ENCODE peak calls at places on chromosomes 16 and 17, in five cellular contexts. D is right atrium auricular region, V is heart right ventricle, U is neural progenitor cell, A is breast epithelium. K is an unnamed sample. For H3K9me3, the result is how much of the 10 kb centered on the place peaks cover.

GRCh38 chr16:65312795-65313194 is 190.9 kb upstream of the CDH11 start:
- DNase-seq in U (no peak), A (no peak), V (no peak), D (no peak), K (no peak)

GRCh38 chr16:4376126-4376819 is 4.6 kb downstream of the VASN start:
- DNase-seq in A (peak), U (peak), V (peak), D (peak), K (peak)

GRCh38 chr16:82630219-82630618 is 3.5 kb downstream of the CDH13 start:
- DNase-seq in U (no peak), D (no peak), A (no peak), V (no peak), K (no peak)

GRCh38 chr16:70576431-70577255 is 53.0 kb downstream of the SF3B3 start:
- DNase-seq in U (no peak), A (no peak), V (no peak), D (no peak), K (no peak)

GRCh38 chr16:54402873-54403272 is 116.3 kb upstream of the IRX3 start:
- DNase-seq in A (no peak), D (no peak), U (no peak), V (no peak), K (no peak)

GRCh38 chr16:85424260-85425060 is 188.7 kb upstream of the GSE1 start:
- DNase-seq in V (peak), D (no peak), A (no peak), U (no peak), K (peak)

GRCh38 chr16:2520784-2521577 is 810 bp downstream of the AMDHD2 start:
- DNase-seq in A (no peak), V (peak), D (no peak), U (peak), K (no peak)

GRCh38 chr17:13001991-13002615 is 15.7 kb downstream of the ELAC2 start:
- DNase-seq in D (no peak), V (no peak), U (no peak), A (no peak), K (no peak)

GRCh38 chr17:68909066-68909465 is 46.1 kb downstream of the ABCA8 start:
- DNase-seq in A (peak), D (peak), V (no peak), U (no peak), K (no peak)

GRCh38 chr17:68383443-68384321 is 73.6 kb downstream of the WIPI1 start:
- DNase-seq in D (no peak), U (no peak), V (no peak), A (no peak), K (no peak)

GRCh38 chr17:49572226-49572625 is 3.4 kb upstream of the NXPH3 start:
- DNase-seq in V (no peak), A (no peak), U (no peak), D (no peak), K (no peak)

GRCh38 chr16:20307791-20308190 is 19.5 kb downstream of the GP2 start:
- DNase-seq in D (no peak), U (no peak), V (no peak), A (no peak), K (no peak)

GRCh38 chr17:75874323-75875181 is 3.8 kb downstream of the TRIM47 start:
- DNase-seq in D (no peak), U (no peak), V (no peak), A (no peak), K (no peak)

GRCh38 chr17:29102741-29103181 is 59.8 kb downstream of the PIPOX start:
- DNase-seq in D (no peak), U (no peak), V (no peak), A (no peak), K (no peak)

GRCh38 chr16:69890114-69890890 is 60.8 kb upstream of the CLEC18A start:
- DNase-seq in A (peak), D (peak), U (peak), V (peak), K (peak)

GRCh38 chr17:11747441-11747840 is 149.2 kb downstream of the DNAH9 start:
- DNase-seq in A (no peak), U (no peak), D (no peak), V (no peak), K (no peak)

GRCh38 chr16:23757116-23757515 is 2.3 kb downstream of the CHP2 start:
- DNase-seq in A (no peak), V (no peak), U (no peak), D (no peak), K (no peak)

GRCh38 chr16:67995423-67995822 is 3.9 kb downstream of the DPEP2 start:
- DNase-seq in A (no peak), V (no peak), U (no peak), D (no peak), K (no peak)

GRCh38 chr16:27980076-27980775 is 83.3 kb downstream of the GSG1L start:
- DNase-seq in V (no peak), U (no peak), D (no peak), A (no peak), K (no peak)

DNA sequence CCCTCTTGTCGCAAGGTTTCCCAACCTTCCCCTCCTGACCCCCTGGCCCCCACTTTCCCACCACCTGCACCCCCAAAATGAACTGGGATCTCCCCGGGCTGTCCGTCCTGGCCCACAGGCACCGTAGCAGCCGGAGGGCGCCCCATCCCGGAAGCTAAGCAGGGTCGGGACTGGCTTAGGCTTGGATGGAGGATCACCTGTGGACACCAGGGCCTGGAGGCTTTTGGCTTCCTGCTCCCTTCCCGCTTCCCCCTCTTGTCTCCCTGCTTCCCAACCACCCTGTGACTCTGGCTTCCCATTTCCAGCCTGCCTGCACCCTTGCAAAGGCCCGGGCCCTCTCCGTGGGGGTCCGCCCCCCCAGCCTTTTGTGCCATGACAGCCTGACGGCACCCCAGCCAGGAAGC is 2291.3 kb downstream of the TP53TG3F start:
- DNase-seq in A (no peak), D (peak), U (no peak), V (no peak), K (no peak)
- H3K9me3 ChIP-seq in A (half or more), D (under half), U (under half), V (under half), K (under half)

GRCh38 chr16:26645629-26646028 is 421.1 kb upstream of the C16orf82 start:
- DNase-seq in D (peak), U (peak), V (no peak), A (no peak), K (no peak)
- TF ChIP-seq CTCF in D (peak), U (peak), V (no peak), A (no peak), K (no peak)

DNA sequence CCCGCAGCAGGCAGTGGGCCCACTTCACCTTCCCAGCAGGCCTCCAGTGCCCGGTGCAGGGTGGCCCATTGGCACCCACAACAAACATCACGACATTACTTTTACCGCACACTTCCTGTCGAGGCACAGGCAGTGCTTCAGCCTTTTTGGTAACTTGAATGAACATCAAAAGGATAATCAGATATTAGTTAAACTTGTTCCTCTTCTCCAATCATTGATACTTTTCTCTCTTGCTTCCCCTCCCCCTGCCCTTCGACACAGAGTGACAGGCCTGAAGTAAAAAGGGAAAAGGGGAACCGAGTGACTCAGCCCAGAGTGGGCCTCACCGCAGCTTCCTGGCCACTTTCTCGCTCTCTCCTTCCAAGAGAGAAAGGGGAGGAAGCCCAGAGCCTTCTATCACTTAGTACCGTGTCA is 507.0 kb downstream of the MAF start:
- DNase-seq in V (no peak), A (no peak), U (no peak), D (no peak), K (no peak)
- H3K9me3 ChIP-seq in V (under half), A (under half), U (under half), D (under half), K (under half)

GRCh38 chr17:48131216-48131824 is 23.8 kb downstream of the SNX11 start:
- DNase-seq in A (peak), U (peak), D (no peak), V (no peak), K (peak)
- TF ChIP-seq CTCF in A (peak), U (peak), D (peak), V (peak), K (peak)

K was measured in BE2C.